ENCODE peak calls at places on chromosomes 13 and 19, in ten cellular contexts. Y is left cardiac atrium; X is upper lobe of right lung; S is activated B cell treated with CpG ODN at 0.5 μM for 24 hours; K is Panc1; B is central memory CD8-positive, alpha-beta T cell; C is psoas muscle; G is naive thymus-derived CD4-positive, alpha-beta T cell; R is natural killer cell; A is activated naive CD8-positive, alpha-beta T cell treated with anti-CD3 and anti-CD28 coated beads, Interleukin-2, amount 50 U/mL, for 24 hours. Z is an unnamed sample.

GRCh38 chr19:4800591-4801081 is 9.1 kb downstream of the FEM1A start:
- ATAC-seq in Y (peak; percentile 50), X (peak; percentile 93), S (no peak), K (no peak), B (no peak), C (peak; percentile 88), G (no peak), R (no peak), A (no peak), Z (peak; percentile 96)

GRCh38 chr19:3760871-3761361 is 576 bp downstream of the APBA3 start:
- ATAC-seq in Y (no peak), X (no peak), S (no peak), K (no peak), B (peak; percentile 22), C (no peak), G (no peak), R (no peak), A (no peak), Z (no peak)

GRCh38 chr13:26041476-26041875 is 10.3 kb downstream of the SHISA2 start:
- ATAC-seq in Y (no peak), X (no peak), S (no peak), K (no peak), B (no peak), C (no peak), G (no peak), R (no peak), A (no peak), Z (no peak)

GRCh38 chr19:42168206-42168605 is 36.0 kb upstream of the POU2F2 start:
- ATAC-seq in Y (no peak), X (no peak), S (no peak), K (no peak), B (no peak), C (no peak), G (no peak), R (no peak), A (no peak), Z (no peak)

GRCh38 chr13:54383604-54384003 is 1355.0 kb downstream of the OLFM4 start:
- ATAC-seq in Y (no peak), X (no peak), S (no peak), K (no peak), B (no peak), C (no peak), G (no peak), R (no peak), A (no peak), Z (no peak)

GRCh38 chr19:2524840-2525723 is 49.2 kb downstream of the GADD45B start:
- ATAC-seq in Y (peak; percentile 27), X (peak; percentile 45), S (no peak), K (peak; percentile 90), B (no peak), C (peak; percentile 56), G (no peak), R (no peak), A (no peak), Z (peak; percentile 90)

GRCh38 chr19:52527954-52528326 is 472 bp downstream of the ZNF808 start:
- ATAC-seq in Y (peak; percentile 24), X (peak; percentile 9), S (no peak), K (peak; percentile 24), B (peak; percentile 2), C (peak; percentile 17), G (peak; percentile 1), R (peak; percentile 1), A (no peak), Z (peak; percentile 24)

GRCh38 chr13:101523154-101523669 is 70.7 kb downstream of the ITGBL1 start:
- ATAC-seq in Y (no peak), X (no peak), S (no peak), K (no peak), B (no peak), C (no peak), G (no peak), R (no peak), A (no peak), Z (no peak)

GRCh38 chr13:29908917-29909755 is 58.7 kb upstream of the UBL3 start:
- ATAC-seq in Y (no peak), X (no peak), S (no peak), K (no peak), B (no peak), C (no peak), G (no peak), R (no peak), A (no peak), Z (no peak)

GRCh38 chr13:110546933-110547332 is 14.6 kb downstream of the RAB20 start:
- ATAC-seq in Y (peak; percentile 82), X (peak; percentile 90), S (no peak), K (peak; percentile 88), B (no peak), C (peak; percentile 85), G (no peak), R (no peak), A (no peak), Z (peak; percentile 93)

GRCh38 chr19:1252221-1252817 is 3.9 kb downstream of the MIDN start:
- ATAC-seq in Y (peak; percentile 39), X (peak; percentile 35), S (no peak), K (no peak), B (peak; percentile 6), C (peak; percentile 36), G (peak; percentile 12), R (peak; percentile 41), A (peak; percentile 22), Z (peak; percentile 40)

GRCh38 chr13:96762876-96763275 is 231.4 kb downstream of the OXGR1 start:
- ATAC-seq in Y (no peak), X (no peak), S (no peak), K (no peak), B (no peak), C (no peak), G (no peak), R (no peak), A (no peak), Z (no peak)

GRCh38 chr13:59413121-59413520 is 750.6 kb downstream of the DIAPH3 start:
- ATAC-seq in Y (no peak), X (peak; percentile 74), S (no peak), K (no peak), B (no peak), C (no peak), G (no peak), R (no peak), A (no peak), Z (no peak)

GRCh38 chr19:13100031-13100588 is 2.5 kb downstream of the LYL1 start:
- ATAC-seq in Y (no peak), X (no peak), S (no peak), K (no peak), B (peak; percentile 58), C (no peak), G (peak; percentile 31), R (peak; percentile 52), A (peak; percentile 61), Z (no peak)

GRCh38 chr13:80251403-80251802 is 89.5 kb downstream of the SPRY2 start:
- ATAC-seq in Y (no peak), X (no peak), S (no peak), K (no peak), B (no peak), C (no peak), G (no peak), R (no peak), A (no peak), Z (no peak)

GRCh38 chr13:91930687-91931086 is 532.3 kb downstream of the GPC5 start:
- ATAC-seq in Y (no peak), X (no peak), S (no peak), K (no peak), B (no peak), C (no peak), G (no peak), R (no peak), A (no peak), Z (no peak)

GRCh38 chr19:50266041-50266440 is 62.6 kb downstream of the MYH14 start:
- ATAC-seq in Y (no peak), X (no peak), S (no peak), K (no peak), B (no peak), C (no peak), G (no peak), R (no peak), A (no peak), Z (peak; percentile 34)

GRCh38 chr19:34120846-34121639 is 51.3 kb upstream of the LSM14A start:
- ATAC-seq in Y (no peak), X (peak; percentile 51), S (peak; percentile 56), K (no peak), B (no peak), C (no peak), G (peak; percentile 76), R (peak; percentile 27), A (peak; percentile 57), Z (no peak)

GRCh38 chr13:74070065-74070464 is 64.1 kb downstream of the KLF12 start:
- ATAC-seq in Y (no peak), X (no peak), S (no peak), K (no peak), B (peak; percentile 82), C (no peak), G (peak; percentile 85), R (peak; percentile 37), A (peak; percentile 76), Z (no peak)

GRCh38 chr13:99357149-99357596 is 50.0 kb upstream of the GPR183 start:
- ATAC-seq in Y (peak; percentile 21), X (no peak), S (peak; percentile 20), K (no peak), B (peak; percentile 21), C (no peak), G (peak; percentile 22), R (peak; percentile 38), A (peak; percentile 70), Z (no peak)

Z was measured in esophagus mucosa.